ENCODE peak calls at places on chromosome 16, in four cellular contexts. R, N, S and B are unnamed samples.
A peak's percentile ranks its signal among the peaks of the same experiment; 100 is the strongest.

GRCh38 chr16:2773188-2773968 is 3.7 kb downstream of the ELOB start:
- DNase-seq in R (no peak), N (no peak), S (no peak), B (no peak)

GRCh38 chr16:81600275-81600674 is 155.7 kb downstream of the CMIP start:
- DNase-seq in R (no peak), N (no peak), S (no peak), B (no peak)

GRCh38 chr16:25151996-25152395 is 40.5 kb downstream of the LCMT1 start:
- DNase-seq in R (peak; percentile 76), N (no peak), S (no peak), B (no peak)

GRCh38 chr16:21156767-21157467 is 1.6 kb upstream of the LDAF1 start:
- DNase-seq in R (peak; percentile 55), N (no peak), S (no peak), B (peak; percentile 62)

GRCh38 chr16:30660424-30661251 is 2.4 kb downstream of the FBRS start:
- DNase-seq in R (no peak), N (no peak), S (peak; percentile 50), B (peak; percentile 83)

GRCh38 chr16:1542166-1542500 is 8.7 kb downstream of the TMEM204 start:
- DNase-seq in R (no peak), N (no peak), S (no peak), B (no peak)

GRCh38 chr16:81442909-81443687 is 1.5 kb upstream of the CMIP start:
- DNase-seq in R (no peak), N (no peak), S (no peak), B (no peak)

GRCh38 chr16:57016301-57016700 is 26.9 kb downstream of the NLRC5 start:
- DNase-seq in R (no peak), N (no peak), S (no peak), B (no peak)

GRCh38 chr16:85316321-85316919 is 204.1 kb upstream of the CIBAR2 start:
- DNase-seq in R (no peak), N (peak; percentile 60), S (no peak), B (peak; percentile 84)

GRCh38 chr16:31242197-31242596 is 17.6 kb upstream of the ITGAM start:
- DNase-seq in R (no peak), N (no peak), S (no peak), B (no peak)

GRCh38 chr16:85302848-85303353 is 190.6 kb upstream of the CIBAR2 start:
- DNase-seq in R (no peak), N (no peak), S (no peak), B (no peak)

GRCh38 chr16:49575352-49576172 is 202.0 kb downstream of the C16orf78 start:
- DNase-seq in R (no peak), N (peak; percentile 55), S (no peak), B (peak; percentile 84)

GRCh38 chr16:12724216-12724615 is 79.5 kb downstream of the CPPED1 start:
- DNase-seq in R (no peak), N (no peak), S (no peak), B (no peak)

GRCh38 chr16:15966420-15967222 is 17.2 kb downstream of the ABCC1 start:
- DNase-seq in R (peak; percentile 60), N (peak; percentile 44), S (no peak), B (no peak)

GRCh38 chr16:70630960-70631745 is 15.2 kb upstream of the IL34 start:
- DNase-seq in R (no peak), N (no peak), S (no peak), B (no peak)

GRCh38 chr16:21277045-21277926 is 804 bp downstream of the CRYM start:
- DNase-seq in R (no peak), N (no peak), S (no peak), B (no peak)

GRCh38 chr16:49578435-49579024 is 204.9 kb downstream of the C16orf78 start:
- DNase-seq in R (no peak), N (no peak), S (no peak), B (no peak)

GRCh38 chr16:64321066-64321465 is 800.8 kb downstream of the CDH11 start:
- DNase-seq in R (no peak), N (no peak), S (no peak), B (no peak)

GRCh38 chr16:64317601-64318000 is 804.3 kb downstream of the CDH11 start:
- DNase-seq in R (no peak), N (no peak), S (no peak), B (no peak)

GRCh38 chr16:64321881-64322280 is 800.0 kb downstream of the CDH11 start:
- DNase-seq in R (no peak), N (no peak), S (no peak), B (no peak)
- TF ChIP-seq CTCF in R (no peak), N (no peak), S (no peak), B (no peak)

GRCh38 chr16:87951550-87952538 is 610 bp downstream of the BANP start:
- DNase-seq in R (no peak), N (no peak), S (no peak), B (no peak)
- TF ChIP-seq CTCF in R (peak; percentile 26), N (no peak), S (no peak), B (no peak)

DNA sequence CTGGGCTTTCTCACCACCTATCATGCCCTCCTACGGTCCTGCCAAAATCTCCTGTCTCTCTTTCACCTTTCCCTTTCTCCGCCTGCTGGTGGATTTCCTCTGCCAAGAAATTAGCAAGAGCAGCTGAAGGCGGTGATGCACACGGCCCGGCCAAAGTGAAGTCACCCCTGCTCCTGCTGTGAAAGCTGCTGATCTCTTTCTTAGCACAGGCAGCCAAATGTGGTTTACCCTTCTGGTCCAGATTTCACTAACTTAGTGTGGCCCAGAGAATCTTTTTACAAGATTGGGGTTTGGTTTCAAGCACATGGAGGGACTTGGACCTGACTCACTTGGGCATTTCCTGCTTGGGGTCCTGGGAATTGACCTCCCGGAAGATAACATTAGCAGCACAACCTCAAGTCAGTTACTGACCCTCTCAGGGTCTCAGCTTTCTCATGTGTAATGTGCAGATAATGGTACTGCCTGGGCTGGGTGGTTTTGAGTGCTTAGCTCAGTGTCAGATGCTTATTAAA is 155.7 kb downstream of the SOCS1 start:
- DNase-seq in R (peak; percentile 98), N (peak; percentile 77), S (no peak), B (peak; percentile 75)
- TF ChIP-seq CTCF in R (peak; percentile 62), N (no peak), S (no peak), B (no peak)

GRCh38 chr16:60755907-60756306 is 1280.3 kb downstream of the CDH8 start:
- DNase-seq in R (peak; percentile 4), N (no peak), S (no peak), B (no peak)
- TF ChIP-seq CTCF in R (peak; percentile 36), N (peak; percentile 24), S (no peak), B (no peak)

DNA sequence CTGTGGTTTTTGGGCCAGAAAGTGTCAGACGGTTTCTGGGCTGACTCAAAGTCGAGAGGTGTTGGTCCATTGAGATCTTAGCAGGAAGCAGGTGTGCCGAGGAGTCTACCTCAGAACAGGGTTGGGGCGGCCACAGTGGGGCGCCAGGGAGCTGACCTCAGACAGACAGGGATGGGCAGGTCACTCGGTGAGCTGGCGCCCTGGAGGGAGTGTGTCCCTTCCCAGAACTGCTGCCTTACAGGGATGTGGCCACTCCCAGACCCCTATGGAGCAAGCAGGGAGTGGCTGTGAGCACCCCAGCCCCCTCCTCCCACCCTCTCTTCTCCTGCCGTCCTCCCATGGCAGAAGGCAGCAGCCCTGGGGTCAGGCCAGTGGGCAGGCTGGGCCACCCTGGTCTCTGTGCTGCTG is 14.0 kb upstream of the DPEP1 start:
- DNase-seq in R (no peak), N (no peak), S (no peak), B (peak; percentile 73)
- TF ChIP-seq CTCF in R (peak; percentile 6), N (no peak), S (no peak), B (peak; percentile 10)